ENCODE peak calls at places on chromosomes 4 and X, in eight cellular contexts. J, M, F, W, S, E, B and T are unnamed samples.

GRCh38 chrX:117645639-117646038 is 471.0 kb downstream of the KLHL13 start:
- DNase-seq in J (no peak), M (no peak), F (no peak), W (no peak), S (peak), E (no peak), B (no peak), T (no peak)

GRCh38 chr4:3320361-3321023 is 27.7 kb downstream of the RGS12 start:
- DNase-seq in J (no peak), M (no peak), F (no peak), W (no peak), S (no peak), E (no peak), B (no peak), T (no peak)

GRCh38 chr4:42519803-42520417 is 122.6 kb downstream of the SHISA3 start:
- DNase-seq in J (peak), M (peak), F (peak), W (peak), S (peak), E (peak), B (peak), T (no peak)

GRCh38 chrX:41472231-41472815 is 25.2 kb downstream of the NYX start:
- DNase-seq in J (no peak), M (no peak), F (peak), W (no peak), S (no peak), E (no peak), B (peak), T (no peak)

GRCh38 chrX:150366951-150367545 is 3.9 kb downstream of the MAMLD1 start:
- DNase-seq in J (no peak), M (no peak), F (peak), W (no peak), S (no peak), E (peak), B (peak), T (no peak)

GRCh38 chr4:67593741-67594175 is 35.2 kb downstream of the STAP1 start:
- DNase-seq in J (no peak), M (no peak), F (no peak), W (no peak), S (peak), E (no peak), B (no peak), T (no peak)

GRCh38 chrX:7190157-7190556 is 42.2 kb upstream of the PUDP start:
- DNase-seq in J (no peak), M (no peak), F (no peak), W (no peak), S (no peak), E (no peak), B (no peak), T (no peak)

GRCh38 chrX:137575596-137576255 is 9.8 kb downstream of the ZIC3 start:
- DNase-seq in J (no peak), M (no peak), F (no peak), W (no peak), S (no peak), E (no peak), B (no peak), T (no peak)

GRCh38 chrX:155216940-155217450 is 735 bp downstream of the VBP1 start:
- DNase-seq in J (no peak), M (peak), F (peak), W (no peak), S (no peak), E (no peak), B (peak), T (no peak)